ENCODE peak calls at places on chromosomes 4 and X, in ten cellular contexts. One of them, this sample, is unnamed.

GRCh38 chr4:160026720-160027119 is 923.8 kb downstream of the RAPGEF2 start:
- DNase-seq in neural progenitor cell: no peak
- DNase-seq in GM23338: peak; percentile 17
- DNase-seq in Panc1: no peak
- DNase-seq in heart right ventricle: no peak
- DNase-seq in mammary epithelial cell: peak; percentile 89
- DNase-seq in tibial nerve: no peak
- DNase-seq in fibroblast of lung: no peak
- DNase-seq in psoas muscle: no peak
- DNase-seq in left lung: peak; percentile 38
- DNase-seq in this sample: no peak

GRCh38 chr4:74311696-74312313 is 3.5 kb downstream of the EPGN start:
- DNase-seq in mammary epithelial cell: peak; percentile 56
- DNase-seq in tibial nerve: no peak
- DNase-seq in neural progenitor cell: peak; percentile 68
- DNase-seq in GM23338: peak; percentile 82
- DNase-seq in heart right ventricle: no peak
- DNase-seq in psoas muscle: no peak
- DNase-seq in left lung: no peak
- DNase-seq in fibroblast of lung: peak; percentile 78
- DNase-seq in Panc1: peak; percentile 27
- DNase-seq in this sample: no peak

GRCh38 chr4:173037242-173037641 is 131.4 kb upstream of the GALNT7 start:
- DNase-seq in Panc1: no peak
- DNase-seq in fibroblast of lung: no peak
- DNase-seq in heart right ventricle: no peak
- DNase-seq in GM23338: no peak
- DNase-seq in left lung: no peak
- DNase-seq in neural progenitor cell: no peak
- DNase-seq in tibial nerve: no peak
- DNase-seq in mammary epithelial cell: no peak
- DNase-seq in psoas muscle: no peak
- DNase-seq in this sample: no peak

GRCh38 chr4:84878090-84878489 is 88.4 kb downstream of the WDFY3 start:
- DNase-seq in heart right ventricle: no peak
- DNase-seq in left lung: no peak
- DNase-seq in mammary epithelial cell: peak; percentile 57
- DNase-seq in GM23338: no peak
- DNase-seq in psoas muscle: no peak
- DNase-seq in neural progenitor cell: no peak
- DNase-seq in fibroblast of lung: peak; percentile 72
- DNase-seq in Panc1: no peak
- DNase-seq in tibial nerve: no peak
- DNase-seq in this sample: no peak

GRCh38 chr4:165011403-165011802 is 20.4 kb upstream of the TRIM60 start:
- DNase-seq in tibial nerve: no peak
- DNase-seq in left lung: no peak
- DNase-seq in psoas muscle: no peak
- DNase-seq in Panc1: no peak
- DNase-seq in mammary epithelial cell: peak; percentile 6
- DNase-seq in fibroblast of lung: no peak
- DNase-seq in neural progenitor cell: no peak
- DNase-seq in GM23338: no peak
- DNase-seq in heart right ventricle: no peak
- DNase-seq in this sample: no peak

GRCh38 chr4:23857353-23857752 is 32.5 kb downstream of the PPARGC1A start:
- DNase-seq in mammary epithelial cell: peak; percentile 9
- DNase-seq in neural progenitor cell: no peak
- DNase-seq in tibial nerve: no peak
- DNase-seq in GM23338: no peak
- DNase-seq in left lung: no peak
- DNase-seq in psoas muscle: no peak
- DNase-seq in heart right ventricle: no peak
- DNase-seq in fibroblast of lung: peak; percentile 80
- DNase-seq in Panc1: no peak
- DNase-seq in this sample: no peak

GRCh38 chr4:992297-993110 is 700 bp downstream of the SLC26A1 start:
- DNase-seq in mammary epithelial cell: no peak
- DNase-seq in tibial nerve: no peak
- DNase-seq in left lung: peak; percentile 83
- DNase-seq in heart right ventricle: no peak
- DNase-seq in neural progenitor cell: no peak
- DNase-seq in fibroblast of lung: no peak
- DNase-seq in Panc1: peak; percentile 46
- DNase-seq in GM23338: no peak
- DNase-seq in psoas muscle: no peak
- DNase-seq in this sample: no peak

GRCh38 chrX:119726900-119727555 is 31.4 kb upstream of the SOWAHD start:
- DNase-seq in fibroblast of lung: no peak
- DNase-seq in tibial nerve: no peak
- DNase-seq in neural progenitor cell: no peak
- DNase-seq in psoas muscle: no peak
- DNase-seq in Panc1: no peak
- DNase-seq in GM23338: no peak
- DNase-seq in mammary epithelial cell: peak; percentile 34
- DNase-seq in heart right ventricle: no peak
- DNase-seq in left lung: no peak
- DNase-seq in this sample: no peak

GRCh38 chrX:10754445-10754844 is 134.1 kb upstream of the MID1 start:
- DNase-seq in heart right ventricle: no peak
- DNase-seq in Panc1: no peak
- DNase-seq in GM23338: no peak
- DNase-seq in neural progenitor cell: no peak
- DNase-seq in mammary epithelial cell: no peak
- DNase-seq in tibial nerve: no peak
- DNase-seq in psoas muscle: no peak
- DNase-seq in fibroblast of lung: no peak
- DNase-seq in left lung: no peak
- DNase-seq in this sample: no peak

GRCh38 chrX:10759400-10759799 is 139.0 kb upstream of the MID1 start:
- DNase-seq in Panc1: no peak
- DNase-seq in mammary epithelial cell: no peak
- DNase-seq in tibial nerve: no peak
- DNase-seq in GM23338: peak; percentile 56
- DNase-seq in neural progenitor cell: no peak
- DNase-seq in fibroblast of lung: no peak
- DNase-seq in heart right ventricle: no peak
- DNase-seq in left lung: no peak
- DNase-seq in psoas muscle: no peak
- DNase-seq in this sample: no peak

GRCh38 chrX:10755477-10756334 is 135.3 kb upstream of the MID1 start:
- DNase-seq in GM23338: peak; percentile 89
- DNase-seq in neural progenitor cell: peak; percentile 70
- DNase-seq in left lung: no peak
- DNase-seq in tibial nerve: no peak
- DNase-seq in mammary epithelial cell: no peak
- DNase-seq in heart right ventricle: no peak
- DNase-seq in fibroblast of lung: peak; percentile 14
- DNase-seq in psoas muscle: no peak
- DNase-seq in Panc1: no peak
- DNase-seq in this sample: no peak

GRCh38 chrX:10761447-10761846 is 141.1 kb upstream of the MID1 start:
- DNase-seq in tibial nerve: no peak
- DNase-seq in heart right ventricle: no peak
- DNase-seq in mammary epithelial cell: peak; percentile 58
- DNase-seq in GM23338: no peak
- DNase-seq in left lung: no peak
- DNase-seq in Panc1: no peak
- DNase-seq in psoas muscle: no peak
- DNase-seq in fibroblast of lung: no peak
- DNase-seq in neural progenitor cell: no peak
- DNase-seq in this sample: no peak

DNA sequence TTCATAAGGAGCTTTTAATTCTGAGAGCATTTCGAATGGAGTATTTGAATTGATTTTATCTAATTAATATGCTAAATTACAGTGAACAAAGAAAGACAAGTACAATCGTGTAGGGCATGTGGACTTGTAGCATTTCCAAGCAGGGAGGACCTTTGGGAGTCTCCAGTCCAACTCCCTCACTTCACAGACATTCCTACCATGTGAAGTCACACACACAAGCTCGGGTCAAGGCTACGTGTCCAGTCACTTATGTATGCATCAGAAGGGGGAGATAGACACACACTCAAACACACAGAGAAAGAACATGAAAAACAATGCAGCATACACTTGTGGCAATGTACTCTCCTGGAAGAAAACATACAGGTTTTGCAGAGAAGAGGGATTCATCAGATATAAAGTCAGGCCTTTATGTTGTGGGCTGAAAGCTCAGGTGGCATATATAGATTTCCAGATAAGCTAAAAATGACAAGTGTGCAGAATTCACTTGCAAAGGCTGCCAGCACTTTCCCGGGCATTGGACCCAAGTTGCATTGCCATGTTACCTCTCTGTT is 136.1 kb upstream of the MID1 start:
- DNase-seq in tibial nerve: no peak
- DNase-seq in Panc1: no peak
- DNase-seq in GM23338: peak; percentile 19
- DNase-seq in psoas muscle: no peak
- DNase-seq in heart right ventricle: no peak
- DNase-seq in fibroblast of lung: peak; percentile 79
- DNase-seq in neural progenitor cell: no peak
- DNase-seq in mammary epithelial cell: peak; percentile 69
- DNase-seq in left lung: no peak
- DNase-seq in this sample: no peak
- TF ChIP-seq CTCF in tibial nerve: no peak
- TF ChIP-seq CTCF in Panc1: peak; percentile 18
- TF ChIP-seq CTCF in GM23338: no peak
- TF ChIP-seq CTCF in psoas muscle: no peak
- TF ChIP-seq CTCF in heart right ventricle: no peak
- TF ChIP-seq CTCF in fibroblast of lung: no peak
- TF ChIP-seq CTCF in neural progenitor cell: no peak
- TF ChIP-seq CTCF in mammary epithelial cell: no peak
- TF ChIP-seq CTCF in left lung: no peak
- TF ChIP-seq CTCF in this sample: no peak

GRCh38 chr4:42487230-42487629 is 89.9 kb downstream of the SHISA3 start:
- DNase-seq in fibroblast of lung: no peak
- DNase-seq in GM23338: no peak
- DNase-seq in tibial nerve: no peak
- DNase-seq in left lung: no peak
- DNase-seq in heart right ventricle: no peak
- DNase-seq in psoas muscle: no peak
- DNase-seq in mammary epithelial cell: no peak
- DNase-seq in Panc1: no peak
- DNase-seq in neural progenitor cell: peak; percentile 30
- DNase-seq in this sample: no peak
- H3K4me1 ChIP-seq in fibroblast of lung: no peaks in the 10 kb centered on the region
- H3K4me1 ChIP-seq in GM23338: peaks cover 87% of the 10 kb centered on the region
- H3K4me1 ChIP-seq in tibial nerve: no peaks in the 10 kb centered on the region
- H3K4me1 ChIP-seq in left lung: no peaks in the 10 kb centered on the region
- H3K4me1 ChIP-seq in heart right ventricle: no peaks in the 10 kb centered on the region
- H3K4me1 ChIP-seq in psoas muscle: no peaks in the 10 kb centered on the region
- H3K4me1 ChIP-seq in mammary epithelial cell: no peaks in the 10 kb centered on the region
- H3K4me1 ChIP-seq in Panc1: no peaks in the 10 kb centered on the region
- H3K4me1 ChIP-seq in neural progenitor cell: peaks cover 56% of the 10 kb centered on the region
- H3K4me1 ChIP-seq in this sample: no peaks in the 10 kb centered on the region

DNA sequence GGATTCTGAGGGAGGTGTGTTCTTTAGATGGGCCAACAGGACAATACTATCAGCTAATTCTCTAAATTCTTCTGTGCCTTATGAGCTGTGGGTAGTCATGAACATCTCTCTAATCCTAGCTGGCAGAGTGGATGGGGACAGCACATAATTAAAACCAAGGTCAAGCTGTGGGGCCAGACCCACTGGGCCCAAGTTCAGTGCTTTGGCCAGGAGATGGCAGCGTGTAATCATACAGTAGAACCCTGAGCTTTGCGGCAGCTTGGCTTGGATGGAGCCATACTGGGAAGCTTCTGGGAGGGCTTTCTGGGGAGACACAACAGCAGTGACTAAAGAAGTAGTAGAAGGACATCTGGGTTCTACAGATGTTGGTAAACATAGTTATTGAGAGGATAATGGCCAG is 140.3 kb upstream of the CXCL13 start:
- DNase-seq in psoas muscle: no peak
- DNase-seq in tibial nerve: no peak
- DNase-seq in Panc1: no peak
- DNase-seq in heart right ventricle: no peak
- DNase-seq in neural progenitor cell: no peak
- DNase-seq in fibroblast of lung: peak; percentile 34
- DNase-seq in GM23338: peak; percentile 52
- DNase-seq in left lung: no peak
- DNase-seq in mammary epithelial cell: peak; percentile 28
- DNase-seq in this sample: no peak
- TF ChIP-seq CTCF in psoas muscle: peak; percentile 10
- TF ChIP-seq CTCF in tibial nerve: peak; percentile 56
- TF ChIP-seq CTCF in Panc1: no peak
- TF ChIP-seq CTCF in heart right ventricle: peak; percentile 55
- TF ChIP-seq CTCF in neural progenitor cell: peak; percentile 4
- TF ChIP-seq CTCF in fibroblast of lung: peak; percentile 31
- TF ChIP-seq CTCF in GM23338: peak; percentile 72
- TF ChIP-seq CTCF in left lung: peak; percentile 46
- TF ChIP-seq CTCF in mammary epithelial cell: peak; percentile 54
- TF ChIP-seq CTCF in this sample: peak; percentile 60

GRCh38 chr4:185835336-185835735 is 23.3 kb upstream of the SORBS2 start:
- DNase-seq in psoas muscle: no peak
- DNase-seq in fibroblast of lung: no peak
- DNase-seq in left lung: no peak
- DNase-seq in neural progenitor cell: no peak
- DNase-seq in heart right ventricle: no peak
- DNase-seq in GM23338: no peak
- DNase-seq in tibial nerve: no peak
- DNase-seq in Panc1: no peak
- DNase-seq in mammary epithelial cell: no peak
- DNase-seq in this sample: no peak

GRCh38 chr4:185838104-185838452 is 26.1 kb upstream of the SORBS2 start:
- DNase-seq in Panc1: no peak
- DNase-seq in left lung: no peak
- DNase-seq in psoas muscle: no peak
- DNase-seq in GM23338: peak; percentile 76
- DNase-seq in neural progenitor cell: no peak
- DNase-seq in fibroblast of lung: no peak
- DNase-seq in mammary epithelial cell: no peak
- DNase-seq in tibial nerve: no peak
- DNase-seq in heart right ventricle: no peak
- DNase-seq in this sample: no peak

GRCh38 chr4:185835814-185836213 is 23.8 kb upstream of the SORBS2 start:
- DNase-seq in Panc1: no peak
- DNase-seq in psoas muscle: no peak
- DNase-seq in mammary epithelial cell: no peak
- DNase-seq in heart right ventricle: no peak
- DNase-seq in neural progenitor cell: no peak
- DNase-seq in left lung: no peak
- DNase-seq in GM23338: no peak
- DNase-seq in tibial nerve: no peak
- DNase-seq in fibroblast of lung: no peak
- DNase-seq in this sample: no peak

GRCh38 chr4:185837415-185838103 is 25.6 kb upstream of the SORBS2 start:
- DNase-seq in fibroblast of lung: no peak
- DNase-seq in Panc1: no peak
- DNase-seq in GM23338: peak; percentile 51
- DNase-seq in left lung: no peak
- DNase-seq in psoas muscle: no peak
- DNase-seq in neural progenitor cell: no peak
- DNase-seq in tibial nerve: no peak
- DNase-seq in heart right ventricle: no peak
- DNase-seq in mammary epithelial cell: no peak
- DNase-seq in this sample: no peak

DNA sequence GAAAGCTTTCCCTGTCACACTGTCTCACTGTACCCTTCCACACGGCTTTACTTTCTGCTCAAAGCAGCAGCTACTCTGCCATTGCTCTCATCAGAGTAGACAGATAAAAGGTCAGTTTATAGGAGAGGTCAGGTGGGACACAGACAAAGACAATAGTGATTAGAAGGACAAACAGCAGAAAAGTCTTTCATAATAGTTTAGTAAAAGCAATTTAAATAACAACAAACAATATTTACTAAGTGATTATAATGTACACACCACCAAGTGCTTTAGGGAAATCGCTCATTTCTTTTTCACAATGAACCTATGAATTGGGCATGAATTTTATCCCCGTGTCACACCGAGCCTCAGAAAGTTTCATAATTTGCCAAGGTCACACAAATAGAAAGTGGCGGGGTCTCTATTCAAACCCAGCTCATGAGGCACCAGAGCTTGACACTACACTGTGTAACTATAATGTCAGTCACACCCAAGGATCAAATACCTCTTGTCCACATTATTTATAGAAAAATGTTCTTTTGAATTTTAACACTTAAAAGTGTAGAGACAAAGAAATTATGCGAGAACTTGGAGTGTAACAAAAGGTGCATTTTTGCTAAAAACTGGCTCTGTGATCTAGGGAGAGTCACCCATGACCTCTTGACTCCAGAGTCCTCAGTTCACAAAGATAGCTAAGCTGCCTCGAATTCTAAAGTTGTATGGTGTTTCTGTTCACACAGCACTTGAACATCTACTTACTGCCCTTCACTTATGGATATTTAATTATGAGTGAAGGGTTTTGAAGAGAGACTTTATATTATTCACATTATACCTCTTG is 24.5 kb upstream of the SORBS2 start:
- DNase-seq in tibial nerve: no peak
- DNase-seq in neural progenitor cell: peak; percentile 32
- DNase-seq in mammary epithelial cell: no peak
- DNase-seq in Panc1: no peak
- DNase-seq in fibroblast of lung: no peak
- DNase-seq in psoas muscle: no peak
- DNase-seq in GM23338: peak; percentile 17
- DNase-seq in heart right ventricle: no peak
- DNase-seq in left lung: no peak
- DNase-seq in this sample: no peak
- H3K4me1 ChIP-seq in tibial nerve: no peaks in the 10 kb centered on the region
- H3K4me1 ChIP-seq in neural progenitor cell: peaks cover 72% of the 10 kb centered on the region
- H3K4me1 ChIP-seq in mammary epithelial cell: peaks cover 26% of the 10 kb centered on the region
- H3K4me1 ChIP-seq in Panc1: peaks cover 27% of the 10 kb centered on the region
- H3K4me1 ChIP-seq in fibroblast of lung: peaks cover 19% of the 10 kb centered on the region
- H3K4me1 ChIP-seq in psoas muscle: peaks cover 9% of the 10 kb centered on the region
- H3K4me1 ChIP-seq in GM23338: peaks cover 36% of the 10 kb centered on the region
- H3K4me1 ChIP-seq in heart right ventricle: peaks cover 8% of the 10 kb centered on the region
- H3K4me1 ChIP-seq in left lung: peaks cover 4% of the 10 kb centered on the region
- H3K4me1 ChIP-seq in this sample: peaks cover 61% of the 10 kb centered on the region

This sample was measured in left ventricle myocardium inferior.